ENCODE peak calls at places on chromosome 4, in nine cellular contexts. O is GM23248, A is mammary epithelial cell, M is neuronal stem cell, D is IMR-90, I is fibroblast of lung, K is OCI-LY7, Y is endothelial cell of umbilical vein, J is GM23338. E is an unnamed sample.

GRCh38 chr4:57110635-57111546 is 706 bp upstream of the IGFBP7 start:
- DNase-seq in O (peak; percentile 74), A (peak; percentile 64), M (peak; percentile 62), D (peak; percentile 68), I (peak; percentile 70), K (no peak), Y (peak; percentile 82), J (peak; percentile 69), E (no peak)

GRCh38 chr4:114005569-114006442 is 26.4 kb upstream of the ARSJ start:
- DNase-seq in O (peak; percentile 84), A (peak; percentile 54), M (no peak), D (peak; percentile 82), I (peak; percentile 63), K (no peak), Y (peak; percentile 76), J (peak; percentile 40), E (no peak)

GRCh38 chr4:98546910-98547544 is 111.4 kb downstream of the TSPAN5 start:
- DNase-seq in O (peak; percentile 86), A (peak; percentile 30), M (no peak), D (peak; percentile 54), I (peak; percentile 81), K (no peak), Y (peak; percentile 59), J (peak; percentile 45), E (no peak)

GRCh38 chr4:2082118-2082517 is 23.0 kb downstream of the NAT8L start:
- DNase-seq in O (no peak), A (no peak), M (no peak), D (no peak), I (no peak), K (no peak), Y (no peak), J (no peak), E (no peak)

GRCh38 chr4:40514409-40515025 is 115.1 kb downstream of the RBM47 start:
- DNase-seq in O (no peak), A (no peak), M (no peak), D (no peak), I (no peak), K (peak; percentile 68), Y (no peak), J (no peak), E (peak; percentile 38)

GRCh38 chr4:126038492-126039236 is 723.9 kb downstream of the FAT4 start:
- DNase-seq in O (no peak), A (no peak), M (no peak), D (no peak), I (peak; percentile 29), K (no peak), Y (no peak), J (no peak), E (no peak)

GRCh38 chr4:176030391-176030790 is 35.2 kb upstream of the WDR17 start:
- DNase-seq in O (no peak), A (no peak), M (no peak), D (no peak), I (no peak), K (no peak), Y (no peak), J (no peak), E (no peak)

GRCh38 chr4:95190751-95191436 is 357.9 kb downstream of the UNC5C start:
- DNase-seq in O (no peak), A (peak; percentile 10), M (peak; percentile 82), D (no peak), I (no peak), K (no peak), Y (no peak), J (no peak), E (no peak)

GRCh38 chr4:173076903-173077629 is 91.5 kb upstream of the GALNT7 start:
- DNase-seq in O (peak; percentile 16), A (peak; percentile 63), M (no peak), D (peak; percentile 12), I (peak; percentile 36), K (no peak), Y (no peak), J (no peak), E (no peak)

GRCh38 chr4:158786155-158786581 is 17.3 kb downstream of the FNIP2 start:
- DNase-seq in O (no peak), A (no peak), M (no peak), D (peak; percentile 28), I (peak; percentile 43), K (no peak), Y (peak; percentile 82), J (no peak), E (no peak)

GRCh38 chr4:147582386-147583077 is 34.7 kb upstream of the TMEM184C start:
- DNase-seq in O (no peak), A (peak; percentile 96), M (no peak), D (peak; percentile 87), I (peak; percentile 47), K (no peak), Y (no peak), J (no peak), E (peak; percentile 82)

GRCh38 chr4:145482209-145483021 is 762 bp downstream of the SMAD1 start:
- DNase-seq in O (peak; percentile 91), A (peak; percentile 69), M (peak; percentile 46), D (peak; percentile 86), I (peak; percentile 83), K (peak; percentile 68), Y (peak; percentile 79), J (peak; percentile 77), E (peak; percentile 37)

GRCh38 chr4:10747186-10747585 is 62.6 kb upstream of the CLNK start:
- DNase-seq in O (no peak), A (no peak), M (no peak), D (no peak), I (no peak), K (peak; percentile 16), Y (no peak), J (no peak), E (no peak)

GRCh38 chr4:177201614-177202013 is 108.1 kb upstream of the NEIL3 start:
- DNase-seq in O (no peak), A (no peak), M (no peak), D (no peak), I (no peak), K (no peak), Y (no peak), J (no peak), E (no peak)

DNA sequence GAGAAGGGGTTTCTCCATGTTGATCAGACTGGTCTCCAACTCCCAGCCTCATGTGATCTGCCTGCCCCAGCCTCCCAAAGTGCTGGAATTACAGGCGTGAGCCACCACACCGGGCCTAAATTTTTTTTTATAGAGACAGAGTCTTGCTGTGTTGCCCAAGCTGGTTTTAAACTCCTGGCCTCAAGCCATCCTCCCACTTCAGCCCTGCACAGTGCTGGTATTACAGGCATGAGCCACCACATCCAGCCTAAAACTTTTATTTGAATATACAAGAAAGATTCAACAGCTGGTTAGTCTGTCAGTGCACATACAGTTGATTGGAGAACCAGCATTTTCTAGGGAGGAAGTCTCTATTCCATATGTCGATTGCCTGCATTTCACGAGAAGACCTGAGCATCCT is 91.2 kb downstream of the LRP2BP start:
- DNase-seq in O (peak; percentile 29), A (no peak), M (no peak), D (peak; percentile 25), I (no peak), K (no peak), Y (no peak), J (no peak), E (no peak)
- H2AFZ ChIP-seq in O (no peak overlapping the region), A (no peak overlapping the region), M (peak overlapping the region; percentile 57), D (peak overlapping the region; percentile 73), I (no peak overlapping the region), K (peak overlapping the region; percentile 45), Y (no peak overlapping the region), J (no peak overlapping the region), E (no peak overlapping the region)

DNA sequence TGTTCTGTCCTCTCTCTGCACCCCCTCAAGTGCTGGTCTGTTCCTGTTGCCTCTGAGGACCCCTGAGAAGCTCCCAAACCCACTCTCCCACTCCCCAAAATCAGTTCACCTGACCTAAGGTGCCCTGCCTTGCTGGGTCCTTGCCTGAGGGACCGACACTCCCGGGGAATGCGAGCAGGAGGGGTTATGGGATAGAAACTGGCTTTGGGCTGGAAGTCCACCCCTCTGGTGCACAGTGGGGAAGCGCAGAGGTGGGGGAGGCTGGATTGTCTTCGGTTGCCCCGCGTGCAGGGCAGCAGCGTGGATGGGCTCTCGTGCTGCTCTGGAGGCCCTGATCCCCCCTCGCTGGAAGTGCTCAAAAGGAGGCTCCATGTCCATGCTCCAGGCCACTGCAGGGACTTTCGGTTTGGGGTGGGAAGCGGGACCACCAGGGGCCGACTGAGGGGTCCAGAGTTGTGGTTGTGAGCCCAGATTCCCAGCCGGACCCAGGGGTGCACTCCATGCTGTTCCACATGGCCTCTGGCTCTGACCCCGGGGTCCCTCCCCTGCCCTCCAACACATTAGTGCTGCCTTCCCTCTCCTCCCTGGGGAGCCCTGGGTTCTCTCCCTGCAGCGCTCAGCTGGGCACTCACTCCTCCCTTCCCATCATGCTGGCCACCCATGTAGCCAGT is 7.6 kb downstream of the SORCS2 start:
- DNase-seq in O (no peak), A (no peak), M (no peak), D (no peak), I (no peak), K (no peak), Y (no peak), J (no peak), E (no peak)
- H3K27ac ChIP-seq in O (no peak overlapping the region), A (no peak overlapping the region), M (no peak overlapping the region), D (no peak overlapping the region), I (no peak overlapping the region), K (no peak overlapping the region), Y (no peak overlapping the region), J (no peak overlapping the region), E (no peak overlapping the region)

GRCh38 chr4:12924728-12925320 is 559.3 kb downstream of the RAB28 start:
- DNase-seq in O (no peak), A (no peak), M (no peak), D (no peak), I (no peak), K (no peak), Y (no peak), J (no peak), E (no peak)
- H2AFZ ChIP-seq in O (no peak overlapping the region), A (no peak overlapping the region), M (no peak overlapping the region), D (no peak overlapping the region), I (no peak overlapping the region), K (no peak overlapping the region), Y (no peak overlapping the region), J (no peak overlapping the region), E (no peak overlapping the region)

DNA sequence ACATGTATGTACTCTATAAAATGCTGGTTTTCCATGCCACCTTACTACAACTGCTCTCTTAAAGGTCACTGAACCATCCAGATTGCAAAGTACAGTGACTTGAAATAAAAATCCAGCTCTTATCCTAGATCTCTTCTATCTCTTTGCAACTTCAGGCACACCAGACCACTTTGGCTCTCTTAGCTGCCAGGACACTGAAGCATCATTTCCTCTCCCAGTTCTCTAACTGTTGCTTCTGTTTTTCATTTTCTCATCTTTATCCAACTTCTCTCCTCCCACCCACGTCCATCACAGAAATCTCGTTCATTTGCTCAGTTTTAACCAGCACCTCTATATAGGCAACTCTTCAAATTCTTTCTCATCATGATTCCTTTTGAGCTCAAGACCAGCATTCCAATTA is 74.3 kb downstream of the METTL14 start:
- DNase-seq in O (no peak), A (no peak), M (no peak), D (no peak), I (no peak), K (peak; percentile 39), Y (no peak), J (no peak), E (no peak)
- H3K27ac ChIP-seq in O (peak overlapping the region; percentile 23), A (no peak overlapping the region), M (no peak overlapping the region), D (peak overlapping the region; percentile 7), I (peak overlapping the region; percentile 7), K (peak overlapping the region; percentile 96), Y (no peak overlapping the region), J (no peak overlapping the region), E (no peak overlapping the region)

GRCh38 chr4:171651071-171651470 is 162.1 kb upstream of the GALNTL6 start:
- DNase-seq in O (no peak), A (no peak), M (no peak), D (no peak), I (no peak), K (no peak), Y (no peak), J (no peak), E (no peak)
- H2AFZ ChIP-seq in O (no peak overlapping the region), A (no peak overlapping the region), M (no peak overlapping the region), D (no peak overlapping the region), I (no peak overlapping the region), K (no peak overlapping the region), Y (no peak overlapping the region), J (no peak overlapping the region), E (no peak overlapping the region)